ENCODE peak calls at places on chromosome 12, in eight cellular contexts. Q, E, O, R, L, F, V and G are unnamed samples.

GRCh38 chr12:50221228-50222008 is 54.2 kb upstream of the CERS5 start:
- DNase-seq in R (no peak), V (no peak), F (peak; percentile 60), E (no peak), O (peak; percentile 22), Q (no peak), L (no peak), G (no peak)

GRCh38 chr12:2101359-2101758 is 48.6 kb downstream of the CACNA1C start:
- DNase-seq in E (no peak), L (no peak), R (no peak), F (no peak), V (no peak), O (no peak), Q (no peak), G (no peak)

GRCh38 chr12:51362307-51362706 is 15.8 kb upstream of the CELA1 start:
- DNase-seq in R (no peak), E (no peak), Q (no peak), V (no peak), L (no peak), O (no peak), F (no peak), G (no peak)

GRCh38 chr12:87082756-87083155 is 826.6 kb upstream of the MGAT4C start:
- DNase-seq in R (no peak), V (no peak), E (no peak), Q (no peak), L (no peak), F (no peak), O (no peak), G (no peak)

GRCh38 chr12:81819991-81820633 is 61.0 kb upstream of the PPFIA2 start:
- DNase-seq in Q (no peak), E (no peak), L (no peak), R (no peak), V (no peak), F (no peak), O (no peak), G (no peak)

GRCh38 chr12:113086249-113087164 is 30.0 kb downstream of the DTX1 start:
- DNase-seq in L (no peak), E (no peak), Q (no peak), F (no peak), V (no peak), O (no peak), R (no peak), G (no peak)

GRCh38 chr12:38892090-38892786 is 13.2 kb downstream of the CPNE8 start:
- DNase-seq in E (no peak), R (no peak), O (no peak), V (peak; percentile 33), F (peak; percentile 6), L (peak; percentile 68), Q (peak; percentile 54), G (no peak)

GRCh38 chr12:9649532-9649940 is 20.0 kb upstream of the CLEC2D start:
- DNase-seq in V (no peak), L (no peak), R (no peak), Q (no peak), O (no peak), E (no peak), F (peak; percentile 41), G (no peak)

GRCh38 chr12:71449373-71450070 is 9.9 kb downstream of the LGR5 start:
- DNase-seq in E (no peak), F (no peak), V (no peak), Q (no peak), L (no peak), O (no peak), R (no peak), G (no peak)

GRCh38 chr12:108657130-108657745 is 23.5 kb upstream of the SELPLG start:
- DNase-seq in E (no peak), F (no peak), L (no peak), Q (no peak), O (no peak), R (no peak), V (no peak), G (no peak)

GRCh38 chr12:92094751-92095161 is 50.9 kb downstream of the BTG1 start:
- DNase-seq in V (no peak), L (peak; percentile 60), O (no peak), F (no peak), E (no peak), R (no peak), Q (no peak), G (no peak)

GRCh38 chr12:115335594-115335993 is 651.6 kb upstream of the TBX3 start:
- DNase-seq in E (no peak), Q (no peak), L (no peak), O (no peak), R (peak; percentile 57), F (no peak), V (no peak), G (no peak)
- TF ChIP-seq POLR2A in E (no peak), Q (no peak), L (no peak), O (no peak), R (no peak), F (no peak), V (no peak), G (no peak)

GRCh38 chr12:54228471-54228870 is 39.7 kb upstream of the SMUG1 start:
- DNase-seq in F (no peak), O (no peak), V (no peak), Q (no peak), L (no peak), R (no peak), E (no peak), G (no peak)

GRCh38 chr12:54231236-54231635 is 42.5 kb upstream of the SMUG1 start:
- DNase-seq in R (no peak), V (no peak), E (no peak), Q (no peak), L (no peak), O (no peak), F (no peak), G (no peak)

GRCh38 chr12:54227376-54227775 is 38.6 kb upstream of the SMUG1 start:
- DNase-seq in Q (no peak), F (peak; percentile 74), E (no peak), L (no peak), V (no peak), R (no peak), O (no peak), G (no peak)

GRCh38 chr12:54230555-54230954 is 41.8 kb upstream of the SMUG1 start:
- DNase-seq in R (no peak), V (no peak), E (no peak), O (no peak), F (no peak), Q (no peak), L (no peak), G (no peak)

GRCh38 chr12:54229624-54230212 is 40.9 kb upstream of the SMUG1 start:
- DNase-seq in Q (peak; percentile 66), L (no peak), F (no peak), E (peak; percentile 60), V (no peak), R (peak; percentile 46), O (peak; percentile 36), G (no peak)
- H3K27ac ChIP-seq in Q (peak overlapping the region; percentile 30), L (no peak overlapping the region), F (peak overlapping the region; percentile 2), E (peak overlapping the region; percentile 4), V (peak overlapping the region; percentile 63), R (peak overlapping the region; percentile 27), O (no peak overlapping the region), G (no peak overlapping the region)

GRCh38 chr12:122207391-122207790 is 3.9 kb downstream of the B3GNT4 start:
- DNase-seq in F (no peak), V (no peak), R (no peak), E (no peak), O (no peak), L (no peak), Q (no peak), G (no peak)

GRCh38 chr12:122206976-122207375 is 3.5 kb downstream of the B3GNT4 start:
- DNase-seq in Q (no peak), L (no peak), R (no peak), E (no peak), F (no peak), O (no peak), V (no peak), G (no peak)

GRCh38 chr12:122204829-122205589 is 1.5 kb downstream of the B3GNT4 start:
- DNase-seq in Q (no peak), V (no peak), L (no peak), R (no peak), F (no peak), E (no peak), O (peak; percentile 33), G (no peak)

GRCh38 chr12:122205590-122205925 is 2.0 kb downstream of the B3GNT4 start:
- DNase-seq in R (no peak), L (no peak), Q (no peak), F (peak; percentile 31), O (no peak), E (no peak), V (no peak), G (no peak)

DNA sequence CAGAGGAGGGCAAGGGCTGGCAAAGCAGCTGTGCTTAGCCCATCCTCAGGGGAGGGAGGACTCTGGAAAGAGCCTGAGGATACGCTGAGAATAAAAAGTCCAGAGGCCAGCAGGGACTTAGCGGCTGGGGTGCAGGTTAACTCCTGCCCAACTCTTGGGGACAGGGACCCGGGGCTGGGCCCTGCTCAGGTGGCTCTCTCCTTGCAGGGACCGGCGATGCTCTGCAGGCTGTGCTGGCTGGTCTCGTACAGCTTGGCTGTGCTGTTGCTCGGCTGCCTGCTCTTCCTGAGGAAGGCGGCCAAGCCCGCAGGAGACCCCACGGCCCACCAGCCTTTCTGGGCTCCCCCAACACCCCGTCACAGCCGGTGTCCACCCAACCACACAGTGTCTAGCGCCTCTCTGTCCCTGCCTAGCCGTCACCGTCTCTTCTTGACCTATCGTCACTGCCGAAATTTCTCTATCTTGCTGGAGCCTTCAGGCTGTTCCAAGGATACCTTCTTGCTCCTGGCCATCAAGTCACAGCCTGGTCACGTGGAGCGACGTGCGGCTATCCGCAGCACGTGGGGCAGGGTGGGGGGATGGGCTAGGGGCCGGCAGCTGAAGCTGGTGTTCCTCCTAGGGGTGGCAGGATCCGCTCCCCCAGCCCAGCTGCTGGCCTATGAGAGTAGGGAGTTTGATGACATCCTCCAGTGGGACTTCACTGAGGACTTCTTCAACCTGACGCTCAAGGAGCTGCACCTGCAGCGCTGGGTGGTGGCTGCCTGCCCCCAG is 2.8 kb downstream of the B3GNT4 start:
- DNase-seq in Q (no peak), R (no peak), L (no peak), E (no peak), F (no peak), O (no peak), V (no peak), G (no peak)
- TF ChIP-seq CTCF in Q (no peak), R (no peak), L (no peak), E (no peak), F (no peak), O (no peak), V (no peak), G (no peak)

GRCh38 chr12:122161682-122162081 is 12.3 kb downstream of the IL31 start:
- DNase-seq in F (no peak), V (no peak), Q (no peak), L (no peak), E (no peak), O (no peak), R (no peak), G (no peak)

GRCh38 chr12:122159879-122160278 is 14.1 kb downstream of the IL31 start:
- DNase-seq in E (no peak), V (no peak), L (no peak), R (no peak), F (peak; percentile 58), Q (no peak), O (no peak), G (no peak)

GRCh38 chr12:122162976-122163375 is 11.0 kb downstream of the IL31 start:
- DNase-seq in L (no peak), E (no peak), O (no peak), F (no peak), R (no peak), V (no peak), Q (no peak), G (no peak)

GRCh38 chr12:122158700-122159285 is 15.2 kb downstream of the IL31 start:
- DNase-seq in R (no peak), O (no peak), L (no peak), F (no peak), V (no peak), Q (no peak), E (no peak), G (no peak)

GRCh38 chr12:122160761-122161160 is 13.3 kb downstream of the IL31 start:
- DNase-seq in O (no peak), R (no peak), F (no peak), E (no peak), L (no peak), Q (no peak), V (no peak), G (no peak)
- TF ChIP-seq POLR2A in O (no peak), R (no peak), F (no peak), E (no peak), L (no peak), Q (no peak), V (no peak), G (no peak)